ENCODE peak calls at places on chromosomes 1 and 21, in seven cellular contexts. One of them, this sample, is unnamed.

GRCh38 chr1:154422521-154422920 is 17.4 kb downstream of the IL6R start:
- DNase-seq in cardiac muscle cell: no peak
- DNase-seq in GM23248: no peak
- DNase-seq in heart right ventricle: no peak
- DNase-seq in Peyer's patch: no peak
- DNase-seq in aorta: peak; percentile 49
- DNase-seq in adrenal gland: no peak
- DNase-seq in this sample: no peak

GRCh38 chr1:195663549-195664280 is 944.5 kb downstream of the KCNT2 start:
- DNase-seq in cardiac muscle cell: no peak
- DNase-seq in heart right ventricle: no peak
- DNase-seq in GM23248: peak; percentile 87
- DNase-seq in adrenal gland: no peak
- DNase-seq in aorta: no peak
- DNase-seq in Peyer's patch: no peak
- DNase-seq in this sample: no peak

GRCh38 chr1:54615531-54616245 is 7.6 kb downstream of the FAM151A start:
- DNase-seq in adrenal gland: peak; percentile 33
- DNase-seq in GM23248: no peak
- DNase-seq in Peyer's patch: peak; percentile 46
- DNase-seq in aorta: peak; percentile 74
- DNase-seq in cardiac muscle cell: no peak
- DNase-seq in heart right ventricle: no peak
- DNase-seq in this sample: no peak

GRCh38 chr21:16195476-16195875 is 465.7 kb downstream of the USP25 start:
- DNase-seq in Peyer's patch: no peak
- DNase-seq in heart right ventricle: no peak
- DNase-seq in cardiac muscle cell: no peak
- DNase-seq in adrenal gland: no peak
- DNase-seq in GM23248: peak; percentile 83
- DNase-seq in aorta: no peak
- DNase-seq in this sample: peak; percentile 37

GRCh38 chr1:97308131-97308530 is 586.5 kb downstream of the PTBP2 start:
- DNase-seq in aorta: no peak
- DNase-seq in cardiac muscle cell: no peak
- DNase-seq in heart right ventricle: no peak
- DNase-seq in GM23248: peak; percentile 61
- DNase-seq in adrenal gland: no peak
- DNase-seq in Peyer's patch: no peak
- DNase-seq in this sample: no peak

GRCh38 chr1:47931395-47931794 is 65.8 kb downstream of the TRABD2B start:
- DNase-seq in adrenal gland: no peak
- DNase-seq in cardiac muscle cell: no peak
- DNase-seq in Peyer's patch: peak; percentile 66
- DNase-seq in GM23248: no peak
- DNase-seq in heart right ventricle: no peak
- DNase-seq in aorta: no peak
- DNase-seq in this sample: no peak

GRCh38 chr1:21950734-21951575 is 13.8 kb upstream of the HSPG2 start:
- DNase-seq in cardiac muscle cell: no peak
- DNase-seq in heart right ventricle: no peak
- DNase-seq in GM23248: no peak
- DNase-seq in Peyer's patch: no peak
- DNase-seq in adrenal gland: no peak
- DNase-seq in aorta: no peak
- DNase-seq in this sample: no peak

GRCh38 chr1:204599596-204599995 is 83.4 kb downstream of the MDM4 start:
- DNase-seq in adrenal gland: no peak
- DNase-seq in GM23248: no peak
- DNase-seq in heart right ventricle: no peak
- DNase-seq in Peyer's patch: peak; percentile 23
- DNase-seq in aorta: no peak
- DNase-seq in cardiac muscle cell: no peak
- DNase-seq in this sample: no peak

GRCh38 chr1:203216274-203217138 is 13.0 kb downstream of the CHIT1 start:
- DNase-seq in adrenal gland: peak; percentile 66
- DNase-seq in aorta: no peak
- DNase-seq in Peyer's patch: no peak
- DNase-seq in cardiac muscle cell: peak; percentile 81
- DNase-seq in GM23248: peak; percentile 71
- DNase-seq in heart right ventricle: peak; percentile 58
- DNase-seq in this sample: peak; percentile 60

GRCh38 chr1:197737916-197738315 is 37.4 kb downstream of the DENND1B start:
- DNase-seq in heart right ventricle: no peak
- DNase-seq in adrenal gland: no peak
- DNase-seq in Peyer's patch: no peak
- DNase-seq in cardiac muscle cell: no peak
- DNase-seq in GM23248: no peak
- DNase-seq in aorta: no peak
- DNase-seq in this sample: no peak

GRCh38 chr1:214446772-214447556 is 104.4 kb downstream of the PTPN14 start:
- DNase-seq in adrenal gland: no peak
- DNase-seq in aorta: no peak
- DNase-seq in heart right ventricle: no peak
- DNase-seq in Peyer's patch: no peak
- DNase-seq in GM23248: peak; percentile 94
- DNase-seq in cardiac muscle cell: no peak
- DNase-seq in this sample: peak; percentile 44

GRCh38 chr1:214445201-214445600 is 106.2 kb downstream of the PTPN14 start:
- DNase-seq in adrenal gland: no peak
- DNase-seq in Peyer's patch: no peak
- DNase-seq in GM23248: peak; percentile 68
- DNase-seq in aorta: no peak
- DNase-seq in cardiac muscle cell: no peak
- DNase-seq in heart right ventricle: no peak
- DNase-seq in this sample: no peak

GRCh38 chr1:214447557-214447871 is 103.9 kb downstream of the PTPN14 start:
- DNase-seq in aorta: no peak
- DNase-seq in Peyer's patch: no peak
- DNase-seq in GM23248: no peak
- DNase-seq in heart right ventricle: no peak
- DNase-seq in cardiac muscle cell: no peak
- DNase-seq in adrenal gland: no peak
- DNase-seq in this sample: no peak

GRCh38 chr1:214444159-214444939 is 107.1 kb downstream of the PTPN14 start:
- DNase-seq in adrenal gland: no peak
- DNase-seq in aorta: no peak
- DNase-seq in cardiac muscle cell: no peak
- DNase-seq in GM23248: no peak
- DNase-seq in heart right ventricle: no peak
- DNase-seq in Peyer's patch: no peak
- DNase-seq in this sample: no peak

DNA sequence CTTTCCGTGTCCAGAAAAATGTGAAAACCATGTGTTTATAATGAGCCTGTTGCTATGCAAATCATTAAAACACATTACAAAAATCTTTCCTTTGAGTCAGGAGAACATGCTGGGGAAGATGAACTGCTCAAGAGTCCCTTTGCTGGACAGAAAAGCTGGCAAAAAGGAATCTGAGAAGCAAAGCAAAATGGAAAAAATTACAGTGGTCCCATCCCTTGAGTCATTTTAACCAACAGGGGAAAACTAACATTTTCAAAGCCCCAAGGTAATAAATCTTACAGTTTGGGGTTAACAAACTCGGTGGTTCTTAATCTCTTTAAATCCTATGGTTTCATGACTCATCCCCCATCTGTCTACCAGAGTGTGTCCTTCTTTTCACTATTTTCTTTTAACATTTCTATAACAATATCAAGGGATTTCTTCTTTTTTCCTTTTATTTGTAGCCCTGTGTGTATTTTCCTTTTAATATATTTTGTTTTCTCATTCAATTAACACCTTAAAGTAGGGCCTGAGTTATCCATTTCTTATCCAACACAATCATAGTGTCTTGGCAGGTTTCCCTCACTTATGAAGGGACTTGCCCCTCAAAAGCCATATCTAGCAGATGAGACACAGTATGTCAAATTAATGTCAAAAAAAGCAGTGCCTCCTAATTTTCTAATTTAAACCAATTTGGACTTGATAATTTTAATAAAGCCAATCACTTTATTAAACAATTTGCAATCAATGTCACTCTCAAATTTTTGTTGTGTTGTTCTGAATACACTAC is 105.4 kb downstream of the PTPN14 start:
- DNase-seq in GM23248: peak; percentile 93
- DNase-seq in cardiac muscle cell: no peak
- DNase-seq in heart right ventricle: no peak
- DNase-seq in Peyer's patch: no peak
- DNase-seq in aorta: no peak
- DNase-seq in adrenal gland: no peak
- DNase-seq in this sample: peak; percentile 78
- H3K4me1 ChIP-seq in GM23248: peaks cover 52% of the 10 kb centered on the region
- H3K4me1 ChIP-seq in cardiac muscle cell: no peaks in the 10 kb centered on the region
- H3K4me1 ChIP-seq in heart right ventricle: no peaks in the 10 kb centered on the region
- H3K4me1 ChIP-seq in Peyer's patch: no peaks in the 10 kb centered on the region
- H3K4me1 ChIP-seq in aorta: no peaks in the 10 kb centered on the region
- H3K4me1 ChIP-seq in adrenal gland: peaks cover 14% of the 10 kb centered on the region
- H3K4me1 ChIP-seq in this sample: peaks cover 25% of the 10 kb centered on the region

DNA sequence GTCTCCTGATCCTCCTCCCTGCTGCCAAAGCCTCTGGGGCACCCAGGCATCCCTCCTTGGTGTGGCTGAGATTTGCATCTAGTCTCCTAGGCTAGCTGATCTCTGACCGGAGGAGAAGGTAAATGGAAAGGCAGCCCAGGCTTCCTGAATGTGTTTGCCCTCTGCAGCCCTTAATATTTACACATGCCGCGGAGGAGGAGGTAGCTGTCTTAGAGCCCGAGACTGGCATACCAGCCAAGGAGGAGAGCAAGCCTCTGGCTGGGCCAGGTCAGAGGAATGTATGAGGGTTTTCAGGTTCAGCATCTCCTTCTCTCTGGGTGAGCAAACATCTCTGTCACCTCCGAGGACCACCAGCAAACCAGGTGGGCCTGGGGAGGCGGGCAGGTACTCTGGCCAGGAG is 86.0 kb upstream of the GRIK3 start:
- DNase-seq in aorta: no peak
- DNase-seq in Peyer's patch: no peak
- DNase-seq in cardiac muscle cell: no peak
- DNase-seq in adrenal gland: no peak
- DNase-seq in GM23248: no peak
- DNase-seq in heart right ventricle: no peak
- DNase-seq in this sample: no peak
- H3K27me3 ChIP-seq in aorta: no peaks in the 10 kb centered on the region
- H3K27me3 ChIP-seq in Peyer's patch: no peaks in the 10 kb centered on the region
- H3K27me3 ChIP-seq in cardiac muscle cell: peaks cover 2% of the 10 kb centered on the region
- H3K27me3 ChIP-seq in adrenal gland: no peaks in the 10 kb centered on the region
- H3K27me3 ChIP-seq in GM23248: no peaks in the 10 kb centered on the region
- H3K27me3 ChIP-seq in heart right ventricle: no peaks in the 10 kb centered on the region
- H3K27me3 ChIP-seq in this sample: no peaks in the 10 kb centered on the region

DNA sequence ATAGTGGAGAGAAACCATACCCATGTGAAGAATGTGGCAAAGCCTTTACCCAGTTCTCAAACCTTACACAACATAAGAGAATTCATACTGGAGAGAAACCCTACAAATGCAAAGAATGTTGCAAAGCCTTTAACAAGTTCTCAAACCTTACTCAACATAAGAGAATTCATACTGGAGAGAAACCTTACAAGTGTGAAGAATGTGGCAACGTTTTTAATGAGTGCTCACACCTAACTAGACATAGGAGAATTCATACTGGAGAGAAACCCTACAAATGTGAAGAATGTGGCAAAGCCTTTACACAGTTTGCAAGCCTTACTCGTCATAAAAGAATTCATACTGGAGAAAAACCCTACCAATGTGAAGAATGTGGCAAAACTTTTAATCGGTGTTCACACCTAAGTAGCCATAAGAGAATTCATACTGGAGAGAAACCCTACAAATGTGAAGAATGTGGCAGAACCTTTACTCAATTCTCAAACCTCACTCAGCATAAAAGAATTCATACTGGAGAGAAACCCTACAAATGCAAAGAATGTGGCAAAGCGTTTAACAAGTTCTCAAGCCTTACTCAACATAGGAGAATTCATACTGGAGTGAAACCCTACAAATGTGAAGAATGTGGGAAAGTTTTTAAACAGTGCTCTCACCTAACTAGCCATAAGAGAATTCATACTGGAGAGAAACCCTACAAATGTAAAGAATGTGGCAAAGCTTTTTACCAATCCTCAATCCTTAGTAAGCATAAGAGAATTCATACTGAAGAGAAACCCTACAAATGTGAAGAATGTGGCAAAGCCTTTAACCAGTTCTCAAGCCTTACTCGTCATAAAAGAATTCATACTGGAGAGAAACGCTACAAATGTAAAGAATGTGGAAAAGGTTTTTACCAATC is 80.0 kb downstream of the JMJD4 start:
- DNase-seq in GM23248: no peak
- DNase-seq in Peyer's patch: no peak
- DNase-seq in heart right ventricle: no peak
- DNase-seq in aorta: no peak
- DNase-seq in cardiac muscle cell: no peak
- DNase-seq in adrenal gland: no peak
- DNase-seq in this sample: no peak
- H3K9me3 ChIP-seq in GM23248: peaks cover 39% of the 10 kb centered on the region
- H3K9me3 ChIP-seq in Peyer's patch: peaks cover 55% of the 10 kb centered on the region
- H3K9me3 ChIP-seq in heart right ventricle: peaks cover 93% of the 10 kb centered on the region
- H3K9me3 ChIP-seq in aorta: peaks cover 13% of the 10 kb centered on the region
- H3K9me3 ChIP-seq in cardiac muscle cell: peaks cover 22% of the 10 kb centered on the region
- H3K9me3 ChIP-seq in adrenal gland: peaks cover 72% of the 10 kb centered on the region
- H3K9me3 ChIP-seq in this sample: peaks cover 31% of the 10 kb centered on the region

GRCh38 chr1:220921498-220921897 is 42.3 kb downstream of the HLX start:
- DNase-seq in GM23248: no peak
- DNase-seq in adrenal gland: no peak
- DNase-seq in heart right ventricle: no peak
- DNase-seq in aorta: no peak
- DNase-seq in Peyer's patch: no peak
- DNase-seq in cardiac muscle cell: no peak
- DNase-seq in this sample: no peak
- H3K4me1 ChIP-seq in GM23248: peaks cover 15% of the 10 kb centered on the region
- H3K4me1 ChIP-seq in adrenal gland: no peaks in the 10 kb centered on the region
- H3K4me1 ChIP-seq in heart right ventricle: no peaks in the 10 kb centered on the region
- H3K4me1 ChIP-seq in aorta: no peaks in the 10 kb centered on the region
- H3K4me1 ChIP-seq in Peyer's patch: no peaks in the 10 kb centered on the region
- H3K4me1 ChIP-seq in cardiac muscle cell: no peaks in the 10 kb centered on the region
- H3K4me1 ChIP-seq in this sample: no peaks in the 10 kb centered on the region

GRCh38 chr1:3415260-3415952 is 39.1 kb upstream of the ARHGEF16 start:
- DNase-seq in GM23248: no peak
- DNase-seq in Peyer's patch: no peak
- DNase-seq in aorta: no peak
- DNase-seq in cardiac muscle cell: no peak
- DNase-seq in heart right ventricle: peak; percentile 74
- DNase-seq in adrenal gland: no peak
- DNase-seq in this sample: no peak
- H3K27me3 ChIP-seq in GM23248: peaks cover 18% of the 10 kb centered on the region
- H3K27me3 ChIP-seq in Peyer's patch: no peaks in the 10 kb centered on the region
- H3K27me3 ChIP-seq in aorta: no peaks in the 10 kb centered on the region
- H3K27me3 ChIP-seq in cardiac muscle cell: no peaks in the 10 kb centered on the region
- H3K27me3 ChIP-seq in heart right ventricle: no peaks in the 10 kb centered on the region
- H3K27me3 ChIP-seq in adrenal gland: peaks cover 10% of the 10 kb centered on the region
- H3K27me3 ChIP-seq in this sample: peaks cover 7% of the 10 kb centered on the region

GRCh38 chr1:53435151-53435550 is 24.0 kb upstream of the DMRTB1 start:
- DNase-seq in GM23248: no peak
- DNase-seq in heart right ventricle: no peak
- DNase-seq in aorta: no peak
- DNase-seq in adrenal gland: no peak
- DNase-seq in Peyer's patch: no peak
- DNase-seq in cardiac muscle cell: no peak
- DNase-seq in this sample: peak; percentile 93
- H3K9me3 ChIP-seq in GM23248: no peaks in the 10 kb centered on the region
- H3K9me3 ChIP-seq in heart right ventricle: no peaks in the 10 kb centered on the region
- H3K9me3 ChIP-seq in aorta: no peaks in the 10 kb centered on the region
- H3K9me3 ChIP-seq in adrenal gland: no peaks in the 10 kb centered on the region
- H3K9me3 ChIP-seq in Peyer's patch: no peaks in the 10 kb centered on the region
- H3K9me3 ChIP-seq in cardiac muscle cell: no peaks in the 10 kb centered on the region
- H3K9me3 ChIP-seq in this sample: peaks cover 15% of the 10 kb centered on the region

This sample was measured in HAP-1.